ENCODE peak calls at places on chromosome 7, in ten cellular contexts. T, N, A, U, D, M, I, W, O and H are unnamed samples.

GRCh38 chr7:155947051-155947450 is 134.8 kb upstream of the SHH start:
- DNase-seq in M (no peak), I (no peak), D (peak), A (peak), T (peak), O (no peak), U (no peak), W (no peak), N (no peak), H (no peak)

GRCh38 chr7:50664461-50664922 is 99.3 kb upstream of the DDC start:
- DNase-seq in N (no peak), A (peak), T (no peak), O (peak), M (no peak), D (peak), I (no peak), W (no peak), U (peak), H (no peak)

GRCh38 chr7:43137811-43138210 is 25.4 kb downstream of the HECW1 start:
- DNase-seq in W (no peak), M (no peak), O (no peak), N (no peak), D (no peak), T (no peak), I (no peak), U (peak), A (no peak), H (no peak)

GRCh38 chr7:101534873-101535272 is 94.2 kb downstream of the MYL10 start:
- DNase-seq in A (no peak), N (no peak), U (no peak), O (no peak), M (no peak), T (no peak), W (no peak), D (no peak), I (no peak), H (no peak)

GRCh38 chr7:111953611-111954010 is 252.6 kb downstream of the DOCK4 start:
- DNase-seq in A (no peak), M (no peak), U (no peak), O (peak), T (peak), D (no peak), W (no peak), I (peak), N (no peak), H (no peak)

GRCh38 chr7:159109092-159110035 is 35.3 kb downstream of the VIPR2 start:
- DNase-seq in D (no peak), U (no peak), A (no peak), N (no peak), T (no peak), W (no peak), I (no peak), M (no peak), O (no peak), H (no peak)

GRCh38 chr7:4661871-4662270 is 20.2 kb upstream of the FOXK1 start:
- DNase-seq in A (no peak), U (no peak), O (no peak), I (no peak), N (no peak), T (no peak), M (no peak), D (peak), W (no peak), H (no peak)

GRCh38 chr7:70647801-70648491 is 484.0 kb upstream of the GALNT17 start:
- DNase-seq in U (no peak), M (no peak), O (peak), D (peak), A (peak), I (no peak), N (no peak), T (no peak), W (no peak), H (no peak)

GRCh38 chr7:131649879-131650278 is 93.5 kb upstream of the PODXL start:
- DNase-seq in M (no peak), W (no peak), U (no peak), A (no peak), D (no peak), T (no peak), O (no peak), I (no peak), N (no peak), H (no peak)

GRCh38 chr7:35003679-35004278 is 33.5 kb downstream of the DPY19L1 start:
- DNase-seq in I (peak), O (peak), N (peak), U (peak), M (no peak), A (peak), D (peak), T (peak), W (no peak), H (no peak)

GRCh38 chr7:141915565-141915964 is 634 bp upstream of the OR9A4 start:
- DNase-seq in M (no peak), N (no peak), A (peak), I (no peak), D (peak), W (no peak), O (no peak), U (no peak), T (no peak), H (no peak)

GRCh38 chr7:131029002-131029401 is 295.0 kb upstream of the KLF14 start:
- DNase-seq in N (no peak), A (no peak), T (no peak), I (no peak), M (no peak), D (no peak), O (no peak), U (no peak), W (no peak), H (no peak)

GRCh38 chr7:12030116-12030515 is 181.0 kb upstream of the TMEM106B start:
- DNase-seq in U (no peak), W (no peak), N (no peak), T (no peak), A (no peak), I (no peak), D (peak), M (no peak), O (peak), H (no peak)

GRCh38 chr7:43906327-43907010 is at the start of gene URGCP:
- DNase-seq in O (peak), A (no peak), W (peak), I (no peak), D (peak), M (peak), N (no peak), U (no peak), T (peak), H (no peak)

GRCh38 chr7:2128601-2129375 is 104.0 kb downstream of the MAD1L1 start:
- DNase-seq in M (no peak), W (no peak), U (no peak), T (no peak), I (no peak), D (no peak), A (no peak), N (no peak), O (no peak), H (no peak)